ENCODE peak calls at places on chromosomes 5 and 9, in nine cellular contexts. One of them, this sample, is unnamed.

GRCh38 chr9:34633851-34634550 is 3.6 kb downstream of the SIGMAR1 start:
- DNase-seq in A549: peak
- DNase-seq in thyroid gland: peak
- DNase-seq in HCT116: no peak
- DNase-seq in HepG2: peak
- DNase-seq in H54: peak
- DNase-seq in uterus: peak
- DNase-seq in GM12891: no peak
- DNase-seq in body of pancreas: peak
- DNase-seq in this sample: peak

GRCh38 chr5:93186031-93186682 is 394.9 kb downstream of the NR2F1-AS1 start:
- DNase-seq in A549: peak
- DNase-seq in thyroid gland: no peak
- DNase-seq in HCT116: peak
- DNase-seq in HepG2: no peak
- DNase-seq in H54: no peak
- DNase-seq in uterus: no peak
- DNase-seq in GM12891: no peak
- DNase-seq in body of pancreas: no peak
- DNase-seq in this sample: no peak

GRCh38 chr5:107272954-107273353 is 397.8 kb downstream of the EFNA5 start:
- DNase-seq in A549: no peak
- DNase-seq in thyroid gland: no peak
- DNase-seq in HCT116: no peak
- DNase-seq in HepG2: no peak
- DNase-seq in H54: no peak
- DNase-seq in uterus: no peak
- DNase-seq in GM12891: no peak
- DNase-seq in body of pancreas: no peak
- DNase-seq in this sample: no peak

GRCh38 chr9:91810286-91810905 is 139.6 kb downstream of the ROR2 start:
- DNase-seq in A549: no peak
- DNase-seq in thyroid gland: no peak
- DNase-seq in HCT116: no peak
- DNase-seq in HepG2: no peak
- DNase-seq in H54: no peak
- DNase-seq in uterus: no peak
- DNase-seq in GM12891: no peak
- DNase-seq in body of pancreas: no peak
- DNase-seq in this sample: no peak

GRCh38 chr5:34499001-34499734 is 157.0 kb upstream of the RAI14 start:
- DNase-seq in A549: peak
- DNase-seq in thyroid gland: no peak
- DNase-seq in HCT116: no peak
- DNase-seq in HepG2: no peak
- DNase-seq in H54: no peak
- DNase-seq in uterus: no peak
- DNase-seq in GM12891: no peak
- DNase-seq in body of pancreas: no peak
- DNase-seq in this sample: no peak

GRCh38 chr9:33637881-33638280 is 113.8 kb downstream of the ANKRD18B start:
- DNase-seq in A549: no peak
- DNase-seq in thyroid gland: no peak
- DNase-seq in HCT116: no peak
- DNase-seq in HepG2: no peak
- DNase-seq in H54: no peak
- DNase-seq in uterus: no peak
- DNase-seq in GM12891: no peak
- DNase-seq in body of pancreas: no peak
- DNase-seq in this sample: no peak

GRCh38 chr5:111262153-111262552 is 38.0 kb downstream of the CAMK4 start:
- DNase-seq in A549: no peak
- DNase-seq in thyroid gland: no peak
- DNase-seq in HCT116: no peak
- DNase-seq in HepG2: no peak
- DNase-seq in H54: no peak
- DNase-seq in uterus: no peak
- DNase-seq in GM12891: no peak
- DNase-seq in body of pancreas: no peak
- DNase-seq in this sample: no peak

GRCh38 chr5:112820246-112820645 is 40.8 kb upstream of the SRP19 start:
- DNase-seq in A549: no peak
- DNase-seq in thyroid gland: no peak
- DNase-seq in HCT116: no peak
- DNase-seq in HepG2: no peak
- DNase-seq in H54: no peak
- DNase-seq in uterus: no peak
- DNase-seq in GM12891: no peak
- DNase-seq in body of pancreas: no peak
- DNase-seq in this sample: no peak

GRCh38 chr5:148393390-148393741 is 9.6 kb downstream of the FBXO38 start:
- DNase-seq in A549: no peak
- DNase-seq in thyroid gland: no peak
- DNase-seq in HCT116: no peak
- DNase-seq in HepG2: peak
- DNase-seq in H54: no peak
- DNase-seq in uterus: no peak
- DNase-seq in GM12891: no peak
- DNase-seq in body of pancreas: no peak
- DNase-seq in this sample: no peak

GRCh38 chr5:56822961-56823360 is 7.6 kb downstream of the MAP3K1 start:
- DNase-seq in A549: no peak
- DNase-seq in thyroid gland: peak
- DNase-seq in HCT116: no peak
- DNase-seq in HepG2: no peak
- DNase-seq in H54: no peak
- DNase-seq in uterus: no peak
- DNase-seq in GM12891: no peak
- DNase-seq in body of pancreas: no peak
- DNase-seq in this sample: no peak

GRCh38 chr9:106753155-106753671 is 109.8 kb upstream of the ZNF462 start:
- DNase-seq in A549: no peak
- DNase-seq in thyroid gland: no peak
- DNase-seq in HCT116: no peak
- DNase-seq in HepG2: no peak
- DNase-seq in H54: no peak
- DNase-seq in uterus: no peak
- DNase-seq in GM12891: peak
- DNase-seq in body of pancreas: no peak
- DNase-seq in this sample: no peak

GRCh38 chr9:107422189-107422802 is 67.3 kb downstream of the KLF4 start:
- DNase-seq in A549: peak
- DNase-seq in thyroid gland: peak
- DNase-seq in HCT116: peak
- DNase-seq in HepG2: peak
- DNase-seq in H54: peak
- DNase-seq in uterus: peak
- DNase-seq in GM12891: peak
- DNase-seq in body of pancreas: peak
- DNase-seq in this sample: peak

GRCh38 chr5:71681282-71681681 is 37.8 kb upstream of the CARTPT start:
- DNase-seq in A549: peak
- DNase-seq in thyroid gland: peak
- DNase-seq in HCT116: no peak
- DNase-seq in HepG2: no peak
- DNase-seq in H54: no peak
- DNase-seq in uterus: no peak
- DNase-seq in GM12891: no peak
- DNase-seq in body of pancreas: no peak
- DNase-seq in this sample: no peak

GRCh38 chr5:78706825-78707224 is 58.3 kb upstream of the LHFPL2 start:
- DNase-seq in A549: no peak
- DNase-seq in thyroid gland: no peak
- DNase-seq in HCT116: no peak
- DNase-seq in HepG2: no peak
- DNase-seq in H54: no peak
- DNase-seq in uterus: no peak
- DNase-seq in GM12891: no peak
- DNase-seq in body of pancreas: no peak
- DNase-seq in this sample: no peak

GRCh38 chr9:108316066-108316465 is 539.7 kb downstream of the ACTL7B start:
- DNase-seq in A549: no peak
- DNase-seq in thyroid gland: no peak
- DNase-seq in HCT116: no peak
- DNase-seq in HepG2: no peak
- DNase-seq in H54: no peak
- DNase-seq in uterus: no peak
- DNase-seq in GM12891: no peak
- DNase-seq in body of pancreas: no peak
- DNase-seq in this sample: no peak

GRCh38 chr5:160097981-160098380 is 21.3 kb downstream of the PWWP2A start:
- DNase-seq in A549: no peak
- DNase-seq in thyroid gland: no peak
- DNase-seq in HCT116: no peak
- DNase-seq in HepG2: no peak
- DNase-seq in H54: no peak
- DNase-seq in uterus: no peak
- DNase-seq in GM12891: no peak
- DNase-seq in body of pancreas: no peak
- DNase-seq in this sample: no peak

GRCh38 chr9:83920942-83921707 is at the start of gene KIF27:
- DNase-seq in A549: peak
- DNase-seq in thyroid gland: peak
- DNase-seq in HCT116: peak
- DNase-seq in HepG2: peak
- DNase-seq in H54: peak
- DNase-seq in uterus: peak
- DNase-seq in GM12891: peak
- DNase-seq in body of pancreas: peak
- DNase-seq in this sample: peak
- TF ChIP-seq POLR2A in A549: peak
- TF ChIP-seq POLR2A in thyroid gland: no peak
- TF ChIP-seq POLR2A in HCT116: peak
- TF ChIP-seq POLR2A in HepG2: peak
- TF ChIP-seq POLR2A in H54: peak
- TF ChIP-seq POLR2A in uterus: peak
- TF ChIP-seq POLR2A in GM12891: peak
- TF ChIP-seq POLR2A in body of pancreas: peak
- TF ChIP-seq POLR2A in this sample: peak

GRCh38 chr5:103247120-103247519 is 11.4 kb upstream of the MACIR start:
- DNase-seq in A549: no peak
- DNase-seq in thyroid gland: no peak
- DNase-seq in HCT116: no peak
- DNase-seq in HepG2: no peak
- DNase-seq in H54: no peak
- DNase-seq in uterus: no peak
- DNase-seq in GM12891: no peak
- DNase-seq in body of pancreas: no peak
- DNase-seq in this sample: no peak
- TF ChIP-seq POLR2A in A549: no peak
- TF ChIP-seq POLR2A in thyroid gland: no peak
- TF ChIP-seq POLR2A in HCT116: no peak
- TF ChIP-seq POLR2A in HepG2: no peak
- TF ChIP-seq POLR2A in H54: no peak
- TF ChIP-seq POLR2A in uterus: no peak
- TF ChIP-seq POLR2A in GM12891: no peak
- TF ChIP-seq POLR2A in body of pancreas: no peak
- TF ChIP-seq POLR2A in this sample: no peak

GRCh38 chr5:179530069-179530998 is 20.0 kb upstream of the RUFY1 start:
- DNase-seq in A549: peak
- DNase-seq in thyroid gland: peak
- DNase-seq in HCT116: no peak
- DNase-seq in HepG2: no peak
- DNase-seq in H54: no peak
- DNase-seq in uterus: peak
- DNase-seq in GM12891: peak
- DNase-seq in body of pancreas: peak
- DNase-seq in this sample: peak
- TF ChIP-seq POLR2A in A549: no peak
- TF ChIP-seq POLR2A in thyroid gland: no peak
- TF ChIP-seq POLR2A in HCT116: no peak
- TF ChIP-seq POLR2A in HepG2: no peak
- TF ChIP-seq POLR2A in H54: no peak
- TF ChIP-seq POLR2A in uterus: peak
- TF ChIP-seq POLR2A in GM12891: no peak
- TF ChIP-seq POLR2A in body of pancreas: peak
- TF ChIP-seq POLR2A in this sample: no peak

GRCh38 chr5:98928802-98929122 is at the start of gene CHD1:
- DNase-seq in A549: peak
- DNase-seq in thyroid gland: peak
- DNase-seq in HCT116: peak
- DNase-seq in HepG2: peak
- DNase-seq in H54: peak
- DNase-seq in uterus: peak
- DNase-seq in GM12891: peak
- DNase-seq in body of pancreas: peak
- DNase-seq in this sample: peak

GRCh38 chr5:98930972-98931762 is 2.4 kb upstream of the CHD1 start:
- DNase-seq in A549: no peak
- DNase-seq in thyroid gland: no peak
- DNase-seq in HCT116: no peak
- DNase-seq in HepG2: no peak
- DNase-seq in H54: no peak
- DNase-seq in uterus: no peak
- DNase-seq in GM12891: no peak
- DNase-seq in body of pancreas: no peak
- DNase-seq in this sample: no peak

GRCh38 chr5:98927988-98928801 is 612 bp downstream of the CHD1 start:
- DNase-seq in A549: peak
- DNase-seq in thyroid gland: peak
- DNase-seq in HCT116: no peak
- DNase-seq in HepG2: peak
- DNase-seq in H54: peak
- DNase-seq in uterus: peak
- DNase-seq in GM12891: peak
- DNase-seq in body of pancreas: peak
- DNase-seq in this sample: peak

GRCh38 chr5:98929982-98930355 is 1.2 kb upstream of the CHD1 start:
- DNase-seq in A549: peak
- DNase-seq in thyroid gland: peak
- DNase-seq in HCT116: no peak
- DNase-seq in HepG2: no peak
- DNase-seq in H54: no peak
- DNase-seq in uterus: no peak
- DNase-seq in GM12891: no peak
- DNase-seq in body of pancreas: peak
- DNase-seq in this sample: no peak

DNA sequence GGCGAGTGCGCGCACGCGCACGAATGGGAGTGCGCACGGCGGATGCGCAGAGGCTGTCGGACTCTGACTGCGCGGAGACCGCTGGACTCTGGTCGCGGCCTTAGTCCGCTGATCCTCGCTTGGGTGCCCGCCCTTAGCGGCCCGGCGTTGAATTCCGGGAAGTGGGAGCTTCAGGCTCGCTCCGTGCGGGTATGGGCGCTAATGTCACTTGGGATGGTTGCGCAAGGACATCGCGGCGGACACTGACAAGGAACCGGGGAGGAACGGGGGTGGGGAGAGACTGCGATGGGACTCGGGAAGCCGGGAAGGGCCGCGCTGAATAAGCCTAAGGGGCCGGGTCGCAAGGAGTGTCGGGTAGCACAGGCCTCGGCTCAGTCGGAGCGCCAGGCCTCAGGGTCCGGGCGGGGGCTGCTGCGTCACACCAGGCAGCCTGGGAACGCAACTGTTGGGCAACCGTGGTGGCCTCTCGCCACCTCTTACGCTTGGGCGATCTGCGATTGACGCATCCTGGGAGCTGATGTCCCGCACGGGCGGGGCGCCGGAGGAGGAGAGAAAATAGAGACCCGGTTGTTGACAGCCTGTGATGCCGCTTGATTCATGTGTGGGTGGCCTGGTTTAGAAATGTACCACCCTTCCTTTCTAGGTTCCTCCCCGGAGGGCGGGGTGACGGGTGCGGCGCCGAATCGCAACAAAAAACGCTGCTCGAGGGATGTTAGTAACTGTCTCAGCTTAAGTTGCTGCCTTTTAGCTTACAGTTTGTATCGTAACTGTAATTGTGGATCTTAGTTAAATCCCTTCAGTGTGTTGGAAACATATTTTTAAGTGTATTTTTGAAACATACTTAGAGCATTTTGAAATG is 545 bp upstream of the CHD1 start:
- DNase-seq in A549: peak
- DNase-seq in thyroid gland: peak
- DNase-seq in HCT116: peak
- DNase-seq in HepG2: peak
- DNase-seq in H54: peak
- DNase-seq in uterus: peak
- DNase-seq in GM12891: peak
- DNase-seq in body of pancreas: peak
- DNase-seq in this sample: peak
- TF ChIP-seq POLR2A in A549: peak
- TF ChIP-seq POLR2A in thyroid gland: peak
- TF ChIP-seq POLR2A in HCT116: peak
- TF ChIP-seq POLR2A in HepG2: peak
- TF ChIP-seq POLR2A in H54: peak
- TF ChIP-seq POLR2A in uterus: peak
- TF ChIP-seq POLR2A in GM12891: peak
- TF ChIP-seq POLR2A in body of pancreas: peak
- TF ChIP-seq POLR2A in this sample: peak